ENCODE peak calls at places on chromosomes 5 and 9, in four cellular contexts. E is tibial artery, S is adrenal gland, V is GM12864. T is an unnamed sample.

GRCh38 chr9:89482950-89483349 is 15.0 kb downstream of the SEMA4D start:
- DNase-seq in E (no peak), S (no peak), V (no peak), T (no peak)

GRCh38 chr9:88583901-88584596 is 49.1 kb downstream of the NXNL2 start:
- DNase-seq in E (no peak), S (no peak), V (no peak), T (no peak)

GRCh38 chr5:157225463-157226422 is 40.2 kb upstream of the CYFIP2 start:
- DNase-seq in E (no peak), S (no peak), V (no peak), T (no peak)

GRCh38 chr9:123763910-123764588 is 165.9 kb downstream of the DENND1A start:
- DNase-seq in E (no peak), S (no peak), V (no peak), T (no peak)

GRCh38 chr5:95841914-95842812 is 19.6 kb upstream of the GLRX start:
- DNase-seq in E (peak), S (no peak), V (no peak), T (peak)

GRCh38 chr5:93330506-93330905 is 250.5 kb downstream of the NR2F1-AS1 start:
- DNase-seq in E (no peak), S (no peak), V (no peak), T (no peak)

GRCh38 chr5:32506809-32507208 is 62.3 kb upstream of the ZFR start:
- DNase-seq in E (no peak), S (no peak), V (no peak), T (no peak)

GRCh38 chr9:94746541-94747505 is 20.3 kb downstream of the AOPEP start:
- DNase-seq in E (no peak), S (no peak), V (no peak), T (no peak)

GRCh38 chr5:137265457-137265856 is 233.7 kb downstream of the SPOCK1 start:
- DNase-seq in E (no peak), S (no peak), V (no peak), T (no peak)

GRCh38 chr9:13555516-13555915 is 276.0 kb upstream of the MPDZ start:
- DNase-seq in E (no peak), S (no peak), V (no peak), T (no peak)

GRCh38 chr5:65482280-65482726 is 583 bp upstream of the ADAMTS6 start:
- DNase-seq in E (no peak), S (no peak), V (no peak), T (no peak)

GRCh38 chr5:60395712-60396329 is 304.1 kb downstream of the DEPDC1B start:
- DNase-seq in E (no peak), S (no peak), V (no peak), T (no peak)

GRCh38 chr5:76601470-76601869 is 21.7 kb downstream of the F2RL2 start:
- DNase-seq in E (no peak), S (peak), V (no peak), T (no peak)

GRCh38 chr5:56259002-56259511 is 25.9 kb upstream of the ANKRD55 start:
- DNase-seq in E (no peak), S (peak), V (no peak), T (no peak)

GRCh38 chr9:72365525-72366256 is 683 bp upstream of the ZFAND5 start:
- DNase-seq in E (peak), S (peak), V (peak), T (peak)

GRCh38 chr9:132237481-132237880 is 75.6 kb downstream of the NTNG2 start:
- DNase-seq in E (no peak), S (peak), V (no peak), T (no peak)

GRCh38 chr5:149205625-149206523 is 64.6 kb downstream of the ABLIM3 start:
- DNase-seq in E (peak), S (peak), V (no peak), T (no peak)

GRCh38 chr9:127074561-127075548 is 47.6 kb downstream of the ANGPTL2 start:
- DNase-seq in E (peak), S (no peak), V (no peak), T (no peak)

GRCh38 chr9:85640425-85640824 is 101.3 kb downstream of the AGTPBP1 start:
- DNase-seq in E (no peak), S (no peak), V (no peak), T (no peak)

GRCh38 chr5:103021310-103021709 is 98.6 kb downstream of the GIN1 start:
- DNase-seq in E (no peak), S (no peak), V (no peak), T (no peak)

GRCh38 chr5:34684281-34684979 is 28.3 kb downstream of the RAI14 start:
- DNase-seq in E (no peak), S (no peak), V (no peak), T (no peak)

GRCh38 chr9:90921104-90921503 is 119.5 kb downstream of the SYK start:
- DNase-seq in E (peak), S (peak), V (no peak), T (peak)

GRCh38 chr9:129944501-129945116 is 98.4 kb downstream of the FNBP1 start:
- DNase-seq in E (no peak), S (no peak), V (no peak), T (peak)

GRCh38 chr9:70683841-70684240 is 269.4 kb upstream of the KLF9 start:
- DNase-seq in E (no peak), S (no peak), V (no peak), T (no peak)

GRCh38 chr9:27870404-27870803 is 297.1 kb upstream of the C9orf72 start:
- DNase-seq in E (no peak), S (no peak), V (no peak), T (no peak)

GRCh38 chr9:75001719-75002421 is 26.2 kb downstream of the CARNMT1 start:
- DNase-seq in E (no peak), S (no peak), V (peak), T (no peak)

GRCh38 chr9:113756476-113757198 is 119.5 kb upstream of the ZNF618 start:
- DNase-seq in E (no peak), S (no peak), V (no peak), T (no peak)

GRCh38 chr9:15416880-15417279 is 5.8 kb upstream of the SNAPC3 start:
- DNase-seq in E (no peak), S (no peak), V (no peak), T (no peak)

GRCh38 chr5:16626696-16627264 is 10.0 kb upstream of the RETREG1 start:
- DNase-seq in E (no peak), S (no peak), V (no peak), T (no peak)

GRCh38 chr5:72106922-72107873 is at the start of gene MAP1B:
- DNase-seq in E (peak), S (peak), V (no peak), T (no peak)

GRCh38 chr5:1396029-1396816 is 49.0 kb downstream of the SLC6A3 start:
- DNase-seq in E (no peak), S (no peak), V (no peak), T (no peak)

GRCh38 chr5:9924614-9925013 is 294.5 kb upstream of the TAS2R1 start:
- DNase-seq in E (no peak), S (no peak), V (peak), T (no peak)

GRCh38 chr5:9922719-9923118 is 292.6 kb upstream of the TAS2R1 start:
- DNase-seq in E (no peak), S (no peak), V (no peak), T (no peak)

GRCh38 chr5:9919306-9920030 is 289.3 kb upstream of the TAS2R1 start:
- DNase-seq in E (no peak), S (no peak), V (no peak), T (no peak)

DNA sequence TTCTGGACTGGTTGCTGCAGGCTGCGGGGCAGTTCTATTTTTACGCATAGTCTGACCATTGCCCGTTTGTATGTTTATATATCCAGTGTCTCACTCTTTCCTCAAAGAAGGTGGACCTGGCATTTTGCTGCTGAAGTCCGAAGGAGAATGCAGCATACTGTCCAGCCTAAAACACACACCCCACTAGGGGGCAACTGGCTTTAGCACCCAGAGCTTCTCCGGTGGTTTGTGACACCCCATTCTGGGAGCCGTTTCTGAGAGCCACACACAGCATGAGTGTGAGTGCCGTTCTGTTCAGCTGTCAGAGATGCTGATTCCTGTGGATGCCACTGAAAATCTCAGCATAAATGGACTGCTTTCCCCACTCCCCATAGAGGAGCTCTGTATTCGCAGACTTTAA is 290.5 kb upstream of the TAS2R1 start:
- DNase-seq in E (no peak), S (no peak), V (no peak), T (no peak)
- TF ChIP-seq CTCF in E (no peak), S (no peak), V (peak), T (no peak)

DNA sequence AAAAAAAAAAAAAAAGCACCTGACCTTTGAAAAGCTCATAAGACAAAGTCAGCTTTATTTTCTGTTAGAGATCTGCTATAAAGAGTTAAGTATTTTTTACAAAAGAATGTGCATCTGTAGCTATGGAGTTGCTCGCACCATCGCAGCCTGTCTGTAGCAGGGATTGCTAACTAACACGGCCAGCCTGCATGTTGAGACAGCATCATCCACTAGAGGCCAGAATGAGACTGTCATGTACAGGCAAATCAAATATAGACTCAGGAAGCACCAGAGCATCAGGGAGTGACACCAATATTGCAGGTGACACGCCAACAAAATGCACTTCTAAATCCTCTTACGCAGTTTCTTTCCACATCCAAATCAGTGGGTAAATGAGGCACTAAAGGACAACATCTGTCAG is 136.3 kb upstream of the RASEF start:
- DNase-seq in E (no peak), S (peak), V (no peak), T (no peak)
- TF ChIP-seq CTCF in E (peak), S (peak), V (peak), T (no peak)

GRCh38 chr5:140169410-140169809 is 5.6 kb upstream of the CYSTM1 start:
- DNase-seq in E (no peak), S (no peak), V (no peak), T (no peak)
- TF ChIP-seq CTCF in E (no peak), S (peak), V (peak), T (no peak)

GRCh38 chr9:100428871-100429654 is 2.1 kb downstream of the MSANTD3 start:
- DNase-seq in E (no peak), S (peak), V (no peak), T (no peak)

GRCh38 chr9:100425758-100426157 is 1.2 kb upstream of the MSANTD3 start:
- DNase-seq in E (no peak), S (no peak), V (no peak), T (no peak)

GRCh38 chr9:100427366-100428263 is 672 bp downstream of the MSANTD3 start:
- DNase-seq in E (peak), S (peak), V (no peak), T (no peak)

GRCh38 chr9:100426194-100426531 is 780 bp upstream of the MSANTD3 start:
- DNase-seq in E (no peak), S (no peak), V (no peak), T (no peak)

DNA sequence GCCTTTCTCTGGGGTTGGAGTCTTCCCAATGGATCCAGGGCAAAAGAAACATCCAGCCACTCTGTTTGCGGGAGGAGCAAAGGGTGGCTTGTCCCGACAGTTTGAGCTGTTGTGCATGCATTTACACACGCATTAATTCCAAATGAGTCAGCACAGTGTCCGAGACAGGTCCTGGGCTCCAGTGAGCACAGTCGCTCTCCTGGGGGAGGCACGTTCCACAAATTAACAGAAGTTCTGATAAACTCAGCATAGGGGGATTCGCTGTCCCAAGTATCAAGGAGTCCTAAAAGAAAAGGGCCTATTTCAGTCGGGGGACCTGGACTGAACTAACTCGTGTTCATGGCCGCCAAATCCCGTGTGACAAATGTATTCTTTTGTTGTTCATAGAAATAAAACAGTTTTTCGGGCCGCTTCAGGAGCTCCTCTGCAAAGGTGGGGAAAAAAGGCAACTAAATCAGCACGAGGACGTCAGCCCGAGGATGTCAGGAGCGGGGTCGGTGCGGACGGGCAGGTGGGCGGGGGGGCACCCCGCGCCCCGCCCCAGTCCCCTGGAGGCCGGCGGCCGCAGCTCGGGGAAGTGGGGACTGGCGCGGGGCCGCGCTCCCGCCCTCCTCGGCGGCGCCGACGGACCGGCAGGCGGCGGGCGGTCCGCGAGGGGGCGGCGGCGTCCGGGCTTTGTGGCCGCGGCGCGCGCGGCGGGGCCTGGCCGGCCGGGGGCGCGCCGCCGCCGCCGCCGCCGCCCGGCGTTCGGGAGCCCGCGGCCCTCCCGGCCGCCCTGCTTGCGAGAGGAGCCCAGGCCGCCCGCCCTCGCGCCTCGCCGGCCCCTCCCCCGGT is at the start of gene MSANTD3:
- DNase-seq in E (peak), S (peak), V (no peak), T (no peak)
- TF ChIP-seq CTCF in E (peak), S (peak), V (no peak), T (no peak)

DNA sequence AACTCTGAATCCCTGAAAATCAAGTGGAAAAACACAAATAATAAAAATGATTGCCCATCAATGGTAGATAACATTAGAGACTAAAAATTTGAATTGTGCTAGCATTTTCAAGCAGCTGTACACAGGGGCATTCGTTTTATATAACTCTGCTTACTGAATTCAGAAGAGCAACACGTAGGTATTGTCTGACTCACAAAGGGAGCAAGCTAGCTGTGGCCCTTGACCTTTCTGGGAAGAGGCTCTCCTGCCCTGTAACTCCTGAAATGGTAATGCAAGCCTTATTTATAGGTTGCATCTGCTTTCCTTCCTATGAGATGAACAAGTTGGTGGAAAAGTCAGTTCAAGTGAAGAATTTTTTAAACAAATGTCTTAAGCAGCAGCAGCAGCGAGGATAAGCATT is 218.7 kb upstream of the EFNA5 start:
- DNase-seq in E (no peak), S (peak), V (no peak), T (no peak)
- TF ChIP-seq CTCF in E (no peak), S (no peak), V (no peak), T (no peak)

GRCh38 chr5:100520348-100520747 is 14.8 kb upstream of the FAM174A start:
- DNase-seq in E (no peak), S (no peak), V (no peak), T (no peak)

GRCh38 chr5:100516285-100516684 is 18.9 kb upstream of the FAM174A start:
- DNase-seq in E (no peak), S (no peak), V (no peak), T (no peak)

GRCh38 chr5:100519075-100519474 is 16.1 kb upstream of the FAM174A start:
- DNase-seq in E (no peak), S (no peak), V (no peak), T (no peak)

GRCh38 chr5:100517301-100517974 is 17.7 kb upstream of the FAM174A start:
- DNase-seq in E (no peak), S (no peak), V (no peak), T (no peak)

GRCh38 chr5:100518377-100518776 is 16.8 kb upstream of the FAM174A start:
- DNase-seq in E (no peak), S (no peak), V (no peak), T (no peak)
- TF ChIP-seq CTCF in E (no peak), S (no peak), V (no peak), T (no peak)

DNA sequence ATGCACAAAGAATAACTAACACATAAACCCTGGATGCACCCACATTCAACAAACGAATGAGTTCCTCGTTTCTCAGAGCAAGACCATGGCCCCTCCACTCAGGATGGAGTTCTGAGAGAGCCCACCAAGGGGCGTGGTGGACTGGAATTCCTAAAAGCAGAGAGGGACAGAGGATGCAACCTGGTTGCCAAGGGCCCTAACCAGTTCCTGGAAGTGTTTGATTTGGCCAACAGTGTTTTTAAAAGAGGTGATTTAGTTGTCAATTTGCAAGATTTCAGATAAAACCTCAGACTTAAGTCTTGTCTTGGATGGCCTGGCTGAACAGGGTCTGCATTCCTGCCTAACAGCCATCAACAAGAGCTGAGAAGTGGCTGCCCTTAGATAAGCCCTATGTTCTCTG is 34.4 kb downstream of the GLRA1 start:
- DNase-seq in E (no peak), S (no peak), V (no peak), T (no peak)
- TF ChIP-seq CTCF in E (no peak), S (no peak), V (no peak), T (no peak)

GRCh38 chr9:34686732-34687131 is 4.3 kb downstream of the CCL19 start:
- DNase-seq in E (no peak), S (no peak), V (no peak), T (no peak)
- TF ChIP-seq CTCF in E (no peak), S (no peak), V (no peak), T (no peak)

GRCh38 chr5:81851481-81852178 is 100.7 kb upstream of the SSBP2 start:
- DNase-seq in E (peak), S (peak), V (peak), T (peak)
- TF ChIP-seq CTCF in E (no peak), S (no peak), V (no peak), T (no peak)

DNA sequence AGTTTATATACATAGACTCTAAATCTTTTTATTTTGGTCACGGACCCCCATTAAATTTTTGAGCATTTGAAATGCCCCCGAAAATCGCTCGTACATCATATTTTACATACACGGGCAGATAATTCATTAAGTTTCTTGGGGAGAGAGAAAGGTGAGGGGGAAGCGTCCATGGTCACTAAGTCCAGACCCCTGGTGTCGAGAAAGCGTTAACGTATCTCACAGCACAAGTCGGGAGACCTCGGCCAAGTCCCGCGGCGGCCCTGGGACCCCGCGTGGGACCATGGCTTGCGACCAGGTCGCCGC is 794 bp downstream of the PTBP3 start:
- DNase-seq in E (no peak), S (no peak), V (no peak), T (no peak)
- TF ChIP-seq CTCF in E (peak), S (no peak), V (no peak), T (peak)

T was measured in CD14-positive monocyte.